ENCODE peak calls at places on chromosomes 16 and 17, in seven cellular contexts. One of them, this sample, is unnamed.

GRCh38 chr17:58325976-58326468 is 2.6 kb downstream of the TSPOAP1 start:
- DNase-seq in activated T-helper 1 cell treated with anti-CD3 and anti-CD28 coated beads, Interleukin-2, amount 50 U/mL, for 16 hours: no peak
- DNase-seq in DMS53: peak
- DNase-seq in activated CD8-positive, alpha-beta T cell treated with anti-CD3 and anti-CD28 coated beads for 36 hours: no peak
- DNase-seq in progenitor cell of endocrine pancreas: no peak
- DNase-seq in AML-193: peak
- DNase-seq in EL: no peak
- DNase-seq in this sample: no peak

GRCh38 chr16:68257906-68258800 is 6.2 kb upstream of the SLC7A6 start:
- DNase-seq in EL: peak
- DNase-seq in progenitor cell of endocrine pancreas: no peak
- DNase-seq in activated CD8-positive, alpha-beta T cell treated with anti-CD3 and anti-CD28 coated beads for 36 hours: no peak
- DNase-seq in AML-193: peak
- DNase-seq in DMS53: peak
- DNase-seq in activated T-helper 1 cell treated with anti-CD3 and anti-CD28 coated beads, Interleukin-2, amount 50 U/mL, for 16 hours: no peak
- DNase-seq in this sample: no peak

GRCh38 chr17:49021095-49021767 is 24.0 kb downstream of the IGF2BP1 start:
- DNase-seq in activated T-helper 1 cell treated with anti-CD3 and anti-CD28 coated beads, Interleukin-2, amount 50 U/mL, for 16 hours: no peak
- DNase-seq in AML-193: no peak
- DNase-seq in activated CD8-positive, alpha-beta T cell treated with anti-CD3 and anti-CD28 coated beads for 36 hours: no peak
- DNase-seq in progenitor cell of endocrine pancreas: no peak
- DNase-seq in DMS53: no peak
- DNase-seq in EL: peak
- DNase-seq in this sample: no peak

GRCh38 chr17:80645706-80646325 is 101.2 kb downstream of the RPTOR start:
- DNase-seq in EL: no peak
- DNase-seq in AML-193: no peak
- DNase-seq in activated T-helper 1 cell treated with anti-CD3 and anti-CD28 coated beads, Interleukin-2, amount 50 U/mL, for 16 hours: no peak
- DNase-seq in activated CD8-positive, alpha-beta T cell treated with anti-CD3 and anti-CD28 coated beads for 36 hours: no peak
- DNase-seq in DMS53: no peak
- DNase-seq in progenitor cell of endocrine pancreas: no peak
- DNase-seq in this sample: no peak

GRCh38 chr16:65546353-65546791 is 424.5 kb upstream of the CDH11 start:
- DNase-seq in EL: peak
- DNase-seq in progenitor cell of endocrine pancreas: no peak
- DNase-seq in DMS53: no peak
- DNase-seq in activated CD8-positive, alpha-beta T cell treated with anti-CD3 and anti-CD28 coated beads for 36 hours: no peak
- DNase-seq in AML-193: no peak
- DNase-seq in activated T-helper 1 cell treated with anti-CD3 and anti-CD28 coated beads, Interleukin-2, amount 50 U/mL, for 16 hours: no peak
- DNase-seq in this sample: no peak

GRCh38 chr17:60160829-60161501 is 11.2 kb downstream of the CA4 start:
- DNase-seq in progenitor cell of endocrine pancreas: no peak
- DNase-seq in AML-193: no peak
- DNase-seq in EL: no peak
- DNase-seq in activated CD8-positive, alpha-beta T cell treated with anti-CD3 and anti-CD28 coated beads for 36 hours: no peak
- DNase-seq in DMS53: no peak
- DNase-seq in activated T-helper 1 cell treated with anti-CD3 and anti-CD28 coated beads, Interleukin-2, amount 50 U/mL, for 16 hours: no peak
- DNase-seq in this sample: no peak

GRCh38 chr17:72439893-72440502 is 319.2 kb downstream of the SOX9 start:
- DNase-seq in activated CD8-positive, alpha-beta T cell treated with anti-CD3 and anti-CD28 coated beads for 36 hours: no peak
- DNase-seq in activated T-helper 1 cell treated with anti-CD3 and anti-CD28 coated beads, Interleukin-2, amount 50 U/mL, for 16 hours: no peak
- DNase-seq in EL: no peak
- DNase-seq in AML-193: no peak
- DNase-seq in progenitor cell of endocrine pancreas: no peak
- DNase-seq in DMS53: no peak
- DNase-seq in this sample: peak

GRCh38 chr17:48030531-48030930 is 7.1 kb downstream of the COPZ2 start:
- DNase-seq in progenitor cell of endocrine pancreas: no peak
- DNase-seq in DMS53: no peak
- DNase-seq in EL: no peak
- DNase-seq in activated CD8-positive, alpha-beta T cell treated with anti-CD3 and anti-CD28 coated beads for 36 hours: no peak
- DNase-seq in activated T-helper 1 cell treated with anti-CD3 and anti-CD28 coated beads, Interleukin-2, amount 50 U/mL, for 16 hours: no peak
- DNase-seq in AML-193: no peak
- DNase-seq in this sample: no peak

GRCh38 chr17:76568771-76569170 is 16.9 kb downstream of the ST6GALNAC2 start:
- DNase-seq in DMS53: no peak
- DNase-seq in activated T-helper 1 cell treated with anti-CD3 and anti-CD28 coated beads, Interleukin-2, amount 50 U/mL, for 16 hours: no peak
- DNase-seq in AML-193: no peak
- DNase-seq in EL: no peak
- DNase-seq in progenitor cell of endocrine pancreas: no peak
- DNase-seq in activated CD8-positive, alpha-beta T cell treated with anti-CD3 and anti-CD28 coated beads for 36 hours: no peak
- DNase-seq in this sample: no peak

GRCh38 chr16:69482410-69482951 is 58.1 kb downstream of the CYB5B start:
- DNase-seq in progenitor cell of endocrine pancreas: no peak
- DNase-seq in DMS53: no peak
- DNase-seq in EL: peak
- DNase-seq in activated T-helper 1 cell treated with anti-CD3 and anti-CD28 coated beads, Interleukin-2, amount 50 U/mL, for 16 hours: no peak
- DNase-seq in AML-193: no peak
- DNase-seq in activated CD8-positive, alpha-beta T cell treated with anti-CD3 and anti-CD28 coated beads for 36 hours: no peak
- DNase-seq in this sample: no peak

GRCh38 chr17:7932483-7932891 is 481 bp downstream of the CNTROB start:
- DNase-seq in activated CD8-positive, alpha-beta T cell treated with anti-CD3 and anti-CD28 coated beads for 36 hours: peak
- DNase-seq in progenitor cell of endocrine pancreas: no peak
- DNase-seq in activated T-helper 1 cell treated with anti-CD3 and anti-CD28 coated beads, Interleukin-2, amount 50 U/mL, for 16 hours: no peak
- DNase-seq in DMS53: peak
- DNase-seq in AML-193: no peak
- DNase-seq in EL: peak
- DNase-seq in this sample: peak

GRCh38 chr17:37512442-37513070 is 22.9 kb downstream of the DUSP14 start:
- DNase-seq in progenitor cell of endocrine pancreas: no peak
- DNase-seq in AML-193: no peak
- DNase-seq in activated T-helper 1 cell treated with anti-CD3 and anti-CD28 coated beads, Interleukin-2, amount 50 U/mL, for 16 hours: no peak
- DNase-seq in EL: no peak
- DNase-seq in DMS53: no peak
- DNase-seq in activated CD8-positive, alpha-beta T cell treated with anti-CD3 and anti-CD28 coated beads for 36 hours: no peak
- DNase-seq in this sample: no peak

GRCh38 chr17:34269969-34270368 is at the start of gene CCL7:
- DNase-seq in activated CD8-positive, alpha-beta T cell treated with anti-CD3 and anti-CD28 coated beads for 36 hours: no peak
- DNase-seq in DMS53: no peak
- DNase-seq in AML-193: no peak
- DNase-seq in activated T-helper 1 cell treated with anti-CD3 and anti-CD28 coated beads, Interleukin-2, amount 50 U/mL, for 16 hours: no peak
- DNase-seq in progenitor cell of endocrine pancreas: no peak
- DNase-seq in EL: peak
- DNase-seq in this sample: no peak

GRCh38 chr17:21275579-21276339 is 8.8 kb upstream of the MAP2K3 start:
- DNase-seq in AML-193: peak
- DNase-seq in progenitor cell of endocrine pancreas: peak
- DNase-seq in DMS53: peak
- DNase-seq in activated CD8-positive, alpha-beta T cell treated with anti-CD3 and anti-CD28 coated beads for 36 hours: peak
- DNase-seq in activated T-helper 1 cell treated with anti-CD3 and anti-CD28 coated beads, Interleukin-2, amount 50 U/mL, for 16 hours: peak
- DNase-seq in EL: peak
- DNase-seq in this sample: peak

GRCh38 chr16:72111653-72112451 is 18.2 kb downstream of the DHX38 start:
- DNase-seq in activated CD8-positive, alpha-beta T cell treated with anti-CD3 and anti-CD28 coated beads for 36 hours: no peak
- DNase-seq in progenitor cell of endocrine pancreas: no peak
- DNase-seq in activated T-helper 1 cell treated with anti-CD3 and anti-CD28 coated beads, Interleukin-2, amount 50 U/mL, for 16 hours: no peak
- DNase-seq in DMS53: no peak
- DNase-seq in AML-193: no peak
- DNase-seq in EL: no peak
- DNase-seq in this sample: no peak

GRCh38 chr17:48555183-48555615 is 10.3 kb upstream of the HOXB2 start:
- DNase-seq in DMS53: peak
- DNase-seq in AML-193: no peak
- DNase-seq in EL: peak
- DNase-seq in activated CD8-positive, alpha-beta T cell treated with anti-CD3 and anti-CD28 coated beads for 36 hours: no peak
- DNase-seq in activated T-helper 1 cell treated with anti-CD3 and anti-CD28 coated beads, Interleukin-2, amount 50 U/mL, for 16 hours: no peak
- DNase-seq in progenitor cell of endocrine pancreas: no peak
- DNase-seq in this sample: no peak

GRCh38 chr16:87740441-87740840 is 25.3 kb downstream of the KLHDC4 start:
- DNase-seq in AML-193: no peak
- DNase-seq in DMS53: no peak
- DNase-seq in progenitor cell of endocrine pancreas: no peak
- DNase-seq in activated CD8-positive, alpha-beta T cell treated with anti-CD3 and anti-CD28 coated beads for 36 hours: no peak
- DNase-seq in EL: no peak
- DNase-seq in activated T-helper 1 cell treated with anti-CD3 and anti-CD28 coated beads, Interleukin-2, amount 50 U/mL, for 16 hours: no peak
- DNase-seq in this sample: no peak

GRCh38 chr17:45784583-45785372 is 658 bp downstream of the CRHR1 start:
- DNase-seq in AML-193: no peak
- DNase-seq in activated T-helper 1 cell treated with anti-CD3 and anti-CD28 coated beads, Interleukin-2, amount 50 U/mL, for 16 hours: no peak
- DNase-seq in EL: peak
- DNase-seq in activated CD8-positive, alpha-beta T cell treated with anti-CD3 and anti-CD28 coated beads for 36 hours: peak
- DNase-seq in DMS53: peak
- DNase-seq in progenitor cell of endocrine pancreas: peak
- DNase-seq in this sample: peak

GRCh38 chr17:19978803-19979202 is 1.2 kb upstream of the AKAP10 start:
- DNase-seq in AML-193: peak
- DNase-seq in activated T-helper 1 cell treated with anti-CD3 and anti-CD28 coated beads, Interleukin-2, amount 50 U/mL, for 16 hours: no peak
- DNase-seq in EL: no peak
- DNase-seq in DMS53: no peak
- DNase-seq in progenitor cell of endocrine pancreas: no peak
- DNase-seq in activated CD8-positive, alpha-beta T cell treated with anti-CD3 and anti-CD28 coated beads for 36 hours: peak
- DNase-seq in this sample: no peak

This sample was measured in activated effector memory CD4-positive, alpha-beta T cell treated with anti-CD3 and anti-CD28 coated beads, Interleukin-2, amount 50 U/mL, for 16 hours.